ENCODE peak calls at places on chromosomes 13 and 19, in four cellular contexts. W, O, K and B are unnamed samples. For H3K27me3, the result is how much of the 10 kb centered on the place peaks cover.

GRCh38 chr13:114049026-114049425 is 75.2 kb upstream of the C13orf46 start:
- DNase-seq in W (no peak), O (no peak), K (no peak), B (no peak)

GRCh38 chr19:12350185-12350889 is 15.1 kb downstream of the ZNF442 start:
- DNase-seq in W (no peak), O (no peak), K (no peak), B (no peak)

GRCh38 chr13:77207943-77208342 is 119.0 kb downstream of the MYCBP2 start:
- DNase-seq in W (no peak), O (no peak), K (no peak), B (no peak)

GRCh38 chr19:39407644-39408391 is 1.2 kb downstream of the ZFP36 start:
- DNase-seq in W (no peak), O (no peak), K (peak), B (peak)

GRCh38 chr13:114203536-114203935 is 24.5 kb downstream of the CFAP97D2 start:
- DNase-seq in W (no peak), O (no peak), K (no peak), B (no peak)

GRCh38 chr19:35587326-35587725 is 1.4 kb downstream of the PMIS2 start:
- DNase-seq in W (no peak), O (no peak), K (no peak), B (no peak)

GRCh38 chr13:31090096-31090495 is 71.6 kb downstream of the HSPH1 start:
- DNase-seq in W (no peak), O (no peak), K (no peak), B (no peak)

GRCh38 chr13:28012383-28012782 is 23.9 kb upstream of the URAD start:
- DNase-seq in W (no peak), O (no peak), K (no peak), B (no peak)

GRCh38 chr13:106114981-106115554 is 420.4 kb downstream of the EFNB2 start:
- DNase-seq in W (no peak), O (no peak), K (no peak), B (no peak)

GRCh38 chr13:46575321-46575721 is 22.4 kb downstream of the LRCH1 start:
- DNase-seq in W (no peak), O (no peak), K (no peak), B (no peak)

GRCh38 chr19:21474671-21475181 is 30.7 kb upstream of the ZNF429 start:
- DNase-seq in W (peak), O (peak), K (peak), B (peak)

GRCh38 chr13:39692650-39693438 is 37.4 kb downstream of the COG6 start:
- DNase-seq in W (no peak), O (no peak), K (no peak), B (no peak)

GRCh38 chr19:54188224-54188871 is 1.0 kb downstream of the MBOAT7 start:
- DNase-seq in W (no peak), O (no peak), K (no peak), B (no peak)

GRCh38 chr13:77305276-77305675 is 21.6 kb downstream of the MYCBP2 start:
- DNase-seq in W (no peak), O (no peak), K (no peak), B (no peak)

GRCh38 chr19:40006273-40006691 is 9.4 kb downstream of the ZNF546 start:
- DNase-seq in W (no peak), O (no peak), K (no peak), B (no peak)

GRCh38 chr19:9917322-9917721 is 19.0 kb downstream of the OLFM2 start:
- DNase-seq in W (no peak), O (peak), K (peak), B (no peak)

GRCh38 chr13:48448963-48449614 is 36.2 kb upstream of the LPAR6 start:
- DNase-seq in W (no peak), O (no peak), K (no peak), B (no peak)

GRCh38 chr19:7915250-7916136 is 863 bp downstream of the TGFBR3L start:
- DNase-seq in W (no peak), O (no peak), K (no peak), B (no peak)

GRCh38 chr13:99031725-99032298 is 53.9 kb upstream of the DOCK9 start:
- DNase-seq in W (no peak), O (no peak), K (no peak), B (no peak)

GRCh38 chr13:40484101-40484800 is 182.2 kb downstream of the FOXO1 start:
- DNase-seq in W (no peak), O (no peak), K (no peak), B (no peak)

GRCh38 chr13:108915634-108916497 is 286.5 kb downstream of the MYO16 start:
- DNase-seq in W (peak), O (no peak), K (peak), B (peak)

GRCh38 chr13:27622102-27622820 is 569 bp downstream of the POLR1D start:
- DNase-seq in W (no peak), O (no peak), K (no peak), B (no peak)

GRCh38 chr13:52776726-52777125 is 37.1 kb upstream of the CNMD start:
- DNase-seq in W (no peak), O (no peak), K (no peak), B (no peak)

GRCh38 chr13:27151798-27152599 is 19.6 kb downstream of the USP12 start:
- DNase-seq in W (no peak), O (no peak), K (no peak), B (no peak)

GRCh38 chr13:58369941-58370340 is 738.4 kb downstream of the PCDH17 start:
- DNase-seq in W (no peak), O (no peak), K (no peak), B (no peak)

GRCh38 chr13:44049546-44049945 is 169.8 kb downstream of the LACC1 start:
- DNase-seq in W (no peak), O (no peak), K (no peak), B (no peak)

GRCh38 chr13:32233062-32233461 is 82.1 kb downstream of the ZAR1L start:
- DNase-seq in W (no peak), O (no peak), K (no peak), B (no peak)

GRCh38 chr19:50315773-50316448 is 13.3 kb downstream of the KCNC3 start:
- DNase-seq in W (no peak), O (peak), K (no peak), B (no peak)

GRCh38 chr19:15498910-15499309 is 9.4 kb upstream of the CYP4F22 start:
- DNase-seq in W (no peak), O (no peak), K (no peak), B (no peak)

GRCh38 chr13:112592181-112592580 is 4.2 kb upstream of the TUBGCP3 start:
- DNase-seq in W (no peak), O (no peak), K (no peak), B (no peak)

GRCh38 chr19:56132316-56132822 is 8.7 kb upstream of the ZNF444 start:
- DNase-seq in W (no peak), O (no peak), K (no peak), B (no peak)

GRCh38 chr19:6590458-6591319 is at the start of gene CD70:
- DNase-seq in W (no peak), O (no peak), K (no peak), B (no peak)

GRCh38 chr13:80726895-80727294 is 386.0 kb upstream of the SPRY2 start:
- DNase-seq in W (no peak), O (no peak), K (no peak), B (no peak)

GRCh38 chr13:80721689-80722088 is 380.8 kb upstream of the SPRY2 start:
- DNase-seq in W (no peak), O (no peak), K (no peak), B (no peak)

GRCh38 chr13:80727321-80727975 is 386.5 kb upstream of the SPRY2 start:
- DNase-seq in W (no peak), O (no peak), K (no peak), B (no peak)
- H3K27me3 ChIP-seq in W (under half), O (under half), K (under half), B (under half)

GRCh38 chr19:17806945-17807344 is 12.0 kb downstream of the B3GNT3 start:
- DNase-seq in W (no peak), O (no peak), K (no peak), B (no peak)

GRCh38 chr19:17805427-17805826 is 10.5 kb downstream of the B3GNT3 start:
- DNase-seq in W (no peak), O (no peak), K (no peak), B (no peak)

GRCh38 chr19:17803264-17803896 is 8.4 kb downstream of the B3GNT3 start:
- DNase-seq in W (no peak), O (no peak), K (no peak), B (peak)

GRCh38 chr19:17797397-17798201 is 2.7 kb downstream of the B3GNT3 start:
- DNase-seq in W (no peak), O (no peak), K (peak), B (no peak)

DNA sequence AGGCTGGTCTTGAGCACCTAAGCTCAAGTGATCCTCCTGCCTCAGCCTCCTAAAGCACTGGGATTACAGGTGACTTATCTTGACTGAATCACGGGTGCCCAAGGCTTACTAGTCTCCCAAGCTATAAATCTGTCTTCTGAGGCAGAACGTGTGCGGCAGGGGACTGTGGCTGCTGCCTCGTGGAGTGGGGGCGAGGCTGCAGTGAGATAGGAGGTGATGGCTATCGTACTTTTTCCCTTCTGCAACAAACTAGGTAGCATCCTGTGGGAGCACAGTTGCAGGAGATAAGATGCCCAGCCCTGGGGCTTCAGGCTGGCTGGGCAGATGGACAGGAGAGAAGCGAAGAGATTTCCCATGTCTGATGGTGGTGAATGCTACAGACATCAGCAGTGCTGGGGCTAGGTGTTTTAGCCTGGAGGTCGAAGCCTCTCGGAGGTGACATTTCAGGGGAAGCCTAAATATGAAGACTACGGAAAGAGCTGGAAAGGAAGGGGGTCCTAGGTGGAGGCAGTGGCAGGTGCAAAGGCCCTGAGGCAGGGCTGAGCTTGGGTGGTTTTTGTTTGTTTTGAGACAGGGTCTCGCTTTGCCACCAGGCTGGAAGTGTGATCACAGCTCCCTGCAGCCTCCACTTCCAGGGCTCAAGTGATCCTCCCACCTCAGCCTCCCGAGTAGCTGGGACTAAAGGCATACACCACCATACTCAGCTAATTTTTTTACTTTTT is 7.4 kb downstream of the B3GNT3 start:
- DNase-seq in W (no peak), O (no peak), K (no peak), B (no peak)
- H3K27me3 ChIP-seq in W (under half), O (under half), K (under half), B (under half)

DNA sequence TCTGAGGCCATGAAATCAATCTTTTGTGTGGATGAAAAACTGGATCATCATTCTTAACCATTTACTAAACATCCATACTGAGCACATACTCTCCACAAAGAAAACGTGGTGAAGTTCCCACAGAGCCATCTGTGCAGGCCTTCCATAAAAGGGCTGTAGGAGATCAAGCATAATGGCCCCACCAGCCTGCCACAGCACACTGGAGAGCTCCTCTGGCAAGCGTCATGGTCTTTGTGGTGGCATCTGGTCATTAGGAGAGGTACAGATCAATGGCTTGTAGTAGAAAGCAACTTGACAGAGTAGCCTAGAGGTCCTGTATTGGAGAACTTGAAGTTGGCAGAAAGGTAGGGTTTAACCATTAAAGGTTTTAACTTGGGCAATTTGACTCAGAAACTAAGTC is 128.1 kb downstream of the LMO7 start:
- DNase-seq in W (no peak), O (no peak), K (no peak), B (no peak)
- H3K27me3 ChIP-seq in W (under half), O (under half), K (under half), B (under half)

GRCh38 chr19:48466571-48467325 is 2.4 kb upstream of the CYTH2 start:
- DNase-seq in W (no peak), O (no peak), K (no peak), B (no peak)
- H3K27me3 ChIP-seq in W (under half), O (under half), K (under half), B (under half)

DNA sequence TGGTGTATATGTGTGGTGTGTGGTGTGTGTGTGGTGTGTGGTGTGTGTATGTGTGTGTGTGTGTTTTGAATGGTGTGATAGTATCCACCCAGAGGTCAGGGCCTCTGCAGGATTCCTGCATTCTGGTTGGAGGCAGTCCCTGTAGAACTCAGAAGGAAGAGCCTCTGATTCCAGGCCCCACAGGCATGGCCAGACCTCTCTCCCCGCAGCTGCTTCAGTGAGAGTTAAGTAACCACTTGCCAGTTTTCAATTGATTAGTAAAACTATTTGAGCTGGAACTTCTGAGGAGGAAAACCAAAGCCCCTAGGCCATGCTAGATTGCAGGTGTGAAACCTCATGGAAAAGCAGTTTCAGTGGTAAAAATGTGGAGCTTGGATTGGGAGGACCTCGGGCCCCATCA is 2.1 kb downstream of the ATP12A start:
- DNase-seq in W (no peak), O (no peak), K (no peak), B (no peak)
- H3K27me3 ChIP-seq in W (under half), O (under half), K (under half), B (under half)

DNA sequence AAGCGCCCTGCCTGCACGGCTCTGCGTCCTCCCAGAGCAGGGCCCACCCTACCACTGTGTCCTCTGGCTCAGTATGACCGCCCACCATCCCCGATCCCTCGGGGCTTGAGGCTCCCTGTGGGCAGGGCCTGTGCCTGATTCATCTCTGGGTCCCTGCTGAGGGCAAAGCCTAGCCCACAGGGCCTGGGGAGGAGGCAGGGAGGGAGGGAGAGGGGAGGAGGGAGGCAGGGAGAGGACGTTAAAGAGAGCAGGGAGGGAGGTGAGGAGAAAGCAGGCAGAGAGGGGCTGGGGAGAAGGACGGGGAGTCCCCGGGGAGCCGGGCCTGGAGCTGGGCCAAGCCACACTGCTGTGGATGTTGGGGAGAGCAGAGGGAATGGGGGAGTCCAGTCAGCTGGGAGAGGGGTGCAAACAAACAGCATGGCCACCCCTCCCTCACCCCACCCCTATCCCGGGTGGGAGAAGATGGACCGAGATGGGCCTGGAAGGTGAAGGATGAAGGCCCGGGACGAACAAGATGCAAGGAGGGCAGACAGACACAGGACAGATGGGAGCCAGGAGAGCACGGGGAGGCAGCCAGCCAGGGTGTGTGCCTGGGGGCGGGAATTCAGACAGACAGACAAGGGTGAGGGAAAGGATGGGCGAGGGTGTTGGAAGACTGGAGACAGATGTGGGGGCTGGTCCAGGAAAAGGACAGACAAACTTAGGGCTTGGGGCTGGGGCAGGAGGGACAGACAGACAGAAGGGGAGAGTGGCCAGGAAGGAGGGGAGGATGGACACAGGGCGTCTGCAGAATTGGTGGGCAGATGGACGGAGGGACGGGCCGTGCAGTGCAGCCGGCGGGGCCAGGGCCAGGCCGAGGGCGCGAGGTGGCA is 4.2 kb upstream of the ERFL start:
- DNase-seq in W (no peak), O (no peak), K (no peak), B (no peak)
- H3K27me3 ChIP-seq in W (under half), O (half or more), K (under half), B (under half)

GRCh38 chr19:51652266-51652665 is 5.6 kb upstream of the SIGLEC14 start:
- DNase-seq in W (no peak), O (no peak), K (no peak), B (no peak)

GRCh38 chr19:51641648-51642047 is 5.0 kb downstream of the SIGLEC14 start:
- DNase-seq in W (no peak), O (no peak), K (no peak), B (no peak)

GRCh38 chr19:51644636-51645271 is 1.9 kb downstream of the SIGLEC14 start:
- DNase-seq in W (no peak), O (no peak), K (no peak), B (no peak)

GRCh38 chr19:51651216-51651846 is 4.7 kb upstream of the SIGLEC14 start:
- DNase-seq in W (no peak), O (no peak), K (no peak), B (no peak)

GRCh38 chr19:51647318-51647717 is 693 bp upstream of the SIGLEC14 start:
- DNase-seq in W (no peak), O (no peak), K (no peak), B (no peak)
- H3K27me3 ChIP-seq in W (under half), O (under half), K (under half), B (under half)

GRCh38 chr13:101846701-101847100 is 394.2 kb downstream of the ITGBL1 start:
- DNase-seq in W (no peak), O (no peak), K (no peak), B (no peak)
- H3K27me3 ChIP-seq in W (under half), O (under half), K (under half), B (under half)

DNA sequence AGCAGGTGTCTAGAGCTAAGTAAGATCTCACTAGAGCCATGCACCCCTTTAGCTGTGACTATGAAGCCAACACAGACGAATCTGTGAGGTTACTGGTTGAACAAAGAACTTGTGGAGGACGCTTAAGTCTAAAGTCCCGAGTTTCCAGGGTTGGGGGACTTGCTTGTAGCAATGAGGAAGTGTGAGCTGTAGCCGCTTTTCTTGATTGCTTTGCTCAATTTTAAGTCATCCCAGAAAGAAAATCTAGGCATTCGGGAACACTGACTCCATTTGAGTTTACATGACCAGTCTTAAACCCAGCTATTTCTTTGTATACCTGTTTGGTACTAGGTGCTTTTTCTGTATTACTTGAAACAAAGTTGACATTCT is 1.7 kb downstream of the GPC5 start:
- DNase-seq in W (no peak), O (no peak), K (no peak), B (no peak)
- H3K27me3 ChIP-seq in W (under half), O (under half), K (under half), B (under half)

GRCh38 chr19:1773173-1773572 is 19.9 kb downstream of the ONECUT3 start:
- DNase-seq in W (no peak), O (no peak), K (no peak), B (no peak)

GRCh38 chr19:1769645-1769985 is 16.3 kb downstream of the ONECUT3 start:
- DNase-seq in W (no peak), O (no peak), K (no peak), B (no peak)

GRCh38 chr19:1768248-1768647 is 14.9 kb downstream of the ONECUT3 start:
- DNase-seq in W (no peak), O (no peak), K (no peak), B (no peak)

GRCh38 chr19:1768918-1769644 is 15.8 kb downstream of the ONECUT3 start:
- DNase-seq in W (no peak), O (no peak), K (no peak), B (no peak)

DNA sequence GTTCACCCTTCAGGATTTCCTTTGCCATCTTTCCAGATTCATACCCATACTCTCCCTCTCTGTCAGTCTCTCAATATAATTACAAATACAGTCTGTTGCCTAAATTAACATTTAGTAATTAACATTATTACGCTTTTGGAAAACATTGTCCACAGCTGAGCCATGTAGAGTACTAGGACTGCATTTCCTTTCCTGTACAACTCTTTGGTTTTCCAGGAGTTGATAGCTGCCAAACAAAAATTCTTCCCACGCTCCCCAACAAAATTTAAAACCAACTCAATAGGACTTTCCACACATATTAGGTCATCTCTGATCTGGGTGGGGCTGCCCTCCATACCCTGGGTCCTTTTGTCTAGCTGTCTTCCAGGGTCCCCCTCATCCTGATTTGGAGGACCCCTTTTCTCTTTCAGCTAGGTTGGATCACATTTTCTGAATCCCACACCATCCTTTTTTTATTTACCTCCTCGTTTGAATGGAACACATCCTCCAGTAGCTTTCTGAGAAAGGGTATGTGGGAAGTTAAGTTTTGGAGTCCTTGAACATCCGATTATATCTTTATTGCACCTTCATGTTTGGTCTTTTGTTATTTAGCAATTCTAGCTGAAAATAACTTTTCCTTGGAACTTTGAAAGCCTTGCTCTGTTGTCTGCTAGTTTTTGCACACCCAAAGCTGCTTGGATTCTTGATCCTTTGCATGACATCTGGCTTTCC is 17.7 kb downstream of the ONECUT3 start:
- DNase-seq in W (no peak), O (no peak), K (no peak), B (no peak)
- H3K27me3 ChIP-seq in W (under half), O (half or more), K (under half), B (under half)